ENCODE peak calls at places on chromosomes 16 and 17, in nine cellular contexts. One of them, this sample, is unnamed.

GRCh38 chr16:11534262-11534661 is 52.5 kb downstream of the LITAF start:
- DNase-seq in left cardiac atrium: no peak
- DNase-seq in heart left ventricle: no peak
- DNase-seq in retina: no peak
- DNase-seq in omental fat pad: no peak
- DNase-seq in left ventricle myocardium inferior: no peak
- DNase-seq in stimulated activated naive CD8-positive, alpha-beta T cell treated with anti-CD3 and anti-CD28 coated beads, Interleukin-15, Interleukin-2, amounts not matched to agents 100 U/mL and 50 U/mL, for 24 hours: no peak
- DNase-seq in GF-D8: no peak
- DNase-seq in C1 segment of cervical spinal cord: no peak
- DNase-seq in this sample: no peak

GRCh38 chr17:34312080-34312479 is 7.2 kb upstream of the CCL8 start:
- DNase-seq in left cardiac atrium: no peak
- DNase-seq in heart left ventricle: no peak
- DNase-seq in retina: no peak
- DNase-seq in omental fat pad: no peak
- DNase-seq in left ventricle myocardium inferior: no peak
- DNase-seq in stimulated activated naive CD8-positive, alpha-beta T cell treated with anti-CD3 and anti-CD28 coated beads, Interleukin-15, Interleukin-2, amounts not matched to agents 100 U/mL and 50 U/mL, for 24 hours: no peak
- DNase-seq in GF-D8: no peak
- DNase-seq in C1 segment of cervical spinal cord: no peak
- DNase-seq in this sample: no peak

GRCh38 chr17:27674335-27674734 is 43.3 kb downstream of the LGALS9 start:
- DNase-seq in left cardiac atrium: no peak
- DNase-seq in heart left ventricle: no peak
- DNase-seq in retina: no peak
- DNase-seq in omental fat pad: no peak
- DNase-seq in left ventricle myocardium inferior: no peak
- DNase-seq in stimulated activated naive CD8-positive, alpha-beta T cell treated with anti-CD3 and anti-CD28 coated beads, Interleukin-15, Interleukin-2, amounts not matched to agents 100 U/mL and 50 U/mL, for 24 hours: no peak
- DNase-seq in GF-D8: no peak
- DNase-seq in C1 segment of cervical spinal cord: no peak
- DNase-seq in this sample: no peak

GRCh38 chr16:89343501-89344291 is 126.2 kb downstream of the ZNF778 start:
- DNase-seq in left cardiac atrium: no peak
- DNase-seq in heart left ventricle: no peak
- DNase-seq in retina: peak; percentile 44
- DNase-seq in omental fat pad: no peak
- DNase-seq in left ventricle myocardium inferior: no peak
- DNase-seq in stimulated activated naive CD8-positive, alpha-beta T cell treated with anti-CD3 and anti-CD28 coated beads, Interleukin-15, Interleukin-2, amounts not matched to agents 100 U/mL and 50 U/mL, for 24 hours: no peak
- DNase-seq in GF-D8: no peak
- DNase-seq in C1 segment of cervical spinal cord: no peak
- DNase-seq in this sample: no peak

GRCh38 chr17:2410951-2411350 is 10.1 kb upstream of the MNT start:
- DNase-seq in left cardiac atrium: no peak
- DNase-seq in heart left ventricle: no peak
- DNase-seq in retina: no peak
- DNase-seq in omental fat pad: no peak
- DNase-seq in left ventricle myocardium inferior: no peak
- DNase-seq in stimulated activated naive CD8-positive, alpha-beta T cell treated with anti-CD3 and anti-CD28 coated beads, Interleukin-15, Interleukin-2, amounts not matched to agents 100 U/mL and 50 U/mL, for 24 hours: no peak
- DNase-seq in GF-D8: no peak
- DNase-seq in C1 segment of cervical spinal cord: no peak
- DNase-seq in this sample: no peak

GRCh38 chr16:4767872-4768548 is 1.0 kb upstream of the ZNF500 start:
- DNase-seq in left cardiac atrium: no peak
- DNase-seq in heart left ventricle: no peak
- DNase-seq in retina: peak; percentile 24
- DNase-seq in omental fat pad: no peak
- DNase-seq in left ventricle myocardium inferior: no peak
- DNase-seq in stimulated activated naive CD8-positive, alpha-beta T cell treated with anti-CD3 and anti-CD28 coated beads, Interleukin-15, Interleukin-2, amounts not matched to agents 100 U/mL and 50 U/mL, for 24 hours: peak; percentile 27
- DNase-seq in GF-D8: no peak
- DNase-seq in C1 segment of cervical spinal cord: no peak
- DNase-seq in this sample: no peak

GRCh38 chr17:22507823-22508222 is 815.5 kb downstream of the KCNJ18 start:
- DNase-seq in left cardiac atrium: no peak
- DNase-seq in heart left ventricle: no peak
- DNase-seq in retina: no peak
- DNase-seq in omental fat pad: no peak
- DNase-seq in left ventricle myocardium inferior: no peak
- DNase-seq in stimulated activated naive CD8-positive, alpha-beta T cell treated with anti-CD3 and anti-CD28 coated beads, Interleukin-15, Interleukin-2, amounts not matched to agents 100 U/mL and 50 U/mL, for 24 hours: no peak
- DNase-seq in GF-D8: no peak
- DNase-seq in C1 segment of cervical spinal cord: peak; percentile 3
- DNase-seq in this sample: no peak

GRCh38 chr16:14013571-14014283 is 57.4 kb upstream of the MRTFB start:
- DNase-seq in left cardiac atrium: no peak
- DNase-seq in heart left ventricle: peak; percentile 36
- DNase-seq in retina: no peak
- DNase-seq in omental fat pad: no peak
- DNase-seq in left ventricle myocardium inferior: no peak
- DNase-seq in stimulated activated naive CD8-positive, alpha-beta T cell treated with anti-CD3 and anti-CD28 coated beads, Interleukin-15, Interleukin-2, amounts not matched to agents 100 U/mL and 50 U/mL, for 24 hours: no peak
- DNase-seq in GF-D8: no peak
- DNase-seq in C1 segment of cervical spinal cord: no peak
- DNase-seq in this sample: no peak

GRCh38 chr16:68275611-68276191 is 11.4 kb downstream of the SLC7A6 start:
- DNase-seq in left cardiac atrium: no peak
- DNase-seq in heart left ventricle: no peak
- DNase-seq in retina: no peak
- DNase-seq in omental fat pad: no peak
- DNase-seq in left ventricle myocardium inferior: no peak
- DNase-seq in stimulated activated naive CD8-positive, alpha-beta T cell treated with anti-CD3 and anti-CD28 coated beads, Interleukin-15, Interleukin-2, amounts not matched to agents 100 U/mL and 50 U/mL, for 24 hours: no peak
- DNase-seq in GF-D8: peak; percentile 22
- DNase-seq in C1 segment of cervical spinal cord: no peak
- DNase-seq in this sample: no peak

GRCh38 chr16:29862383-29862883 is 593 bp downstream of the CDIPT start:
- DNase-seq in left cardiac atrium: peak; percentile 45
- DNase-seq in heart left ventricle: peak; percentile 31
- DNase-seq in retina: no peak
- DNase-seq in omental fat pad: no peak
- DNase-seq in left ventricle myocardium inferior: peak; percentile 24
- DNase-seq in stimulated activated naive CD8-positive, alpha-beta T cell treated with anti-CD3 and anti-CD28 coated beads, Interleukin-15, Interleukin-2, amounts not matched to agents 100 U/mL and 50 U/mL, for 24 hours: peak; percentile 20
- DNase-seq in GF-D8: no peak
- DNase-seq in C1 segment of cervical spinal cord: peak; percentile 60
- DNase-seq in this sample: peak; percentile 63

GRCh38 chr16:84397090-84397489 is 28.8 kb downstream of the ATP2C2 start:
- DNase-seq in left cardiac atrium: no peak
- DNase-seq in heart left ventricle: no peak
- DNase-seq in retina: no peak
- DNase-seq in omental fat pad: no peak
- DNase-seq in left ventricle myocardium inferior: no peak
- DNase-seq in stimulated activated naive CD8-positive, alpha-beta T cell treated with anti-CD3 and anti-CD28 coated beads, Interleukin-15, Interleukin-2, amounts not matched to agents 100 U/mL and 50 U/mL, for 24 hours: no peak
- DNase-seq in GF-D8: no peak
- DNase-seq in C1 segment of cervical spinal cord: no peak
- DNase-seq in this sample: no peak

GRCh38 chr16:74877706-74878105 is 103.1 kb upstream of the FA2H start:
- DNase-seq in left cardiac atrium: no peak
- DNase-seq in heart left ventricle: no peak
- DNase-seq in retina: no peak
- DNase-seq in omental fat pad: no peak
- DNase-seq in left ventricle myocardium inferior: no peak
- DNase-seq in stimulated activated naive CD8-positive, alpha-beta T cell treated with anti-CD3 and anti-CD28 coated beads, Interleukin-15, Interleukin-2, amounts not matched to agents 100 U/mL and 50 U/mL, for 24 hours: no peak
- DNase-seq in GF-D8: no peak
- DNase-seq in C1 segment of cervical spinal cord: no peak
- DNase-seq in this sample: no peak

GRCh38 chr16:870856-871561 is 70.5 kb upstream of the GNG13 start:
- DNase-seq in left cardiac atrium: peak; percentile 19
- DNase-seq in heart left ventricle: no peak
- DNase-seq in retina: no peak
- DNase-seq in omental fat pad: no peak
- DNase-seq in left ventricle myocardium inferior: peak; percentile 10
- DNase-seq in stimulated activated naive CD8-positive, alpha-beta T cell treated with anti-CD3 and anti-CD28 coated beads, Interleukin-15, Interleukin-2, amounts not matched to agents 100 U/mL and 50 U/mL, for 24 hours: no peak
- DNase-seq in GF-D8: no peak
- DNase-seq in C1 segment of cervical spinal cord: no peak
- DNase-seq in this sample: no peak

GRCh38 chr17:3596804-3597464 is 12.3 kb downstream of the TRPV1 start:
- DNase-seq in left cardiac atrium: peak; percentile 15
- DNase-seq in heart left ventricle: no peak
- DNase-seq in retina: peak; percentile 65
- DNase-seq in omental fat pad: no peak
- DNase-seq in left ventricle myocardium inferior: no peak
- DNase-seq in stimulated activated naive CD8-positive, alpha-beta T cell treated with anti-CD3 and anti-CD28 coated beads, Interleukin-15, Interleukin-2, amounts not matched to agents 100 U/mL and 50 U/mL, for 24 hours: no peak
- DNase-seq in GF-D8: no peak
- DNase-seq in C1 segment of cervical spinal cord: no peak
- DNase-seq in this sample: no peak

GRCh38 chr17:63434951-63435571 is 11.0 kb downstream of the CYB561 start:
- DNase-seq in left cardiac atrium: peak; percentile 80
- DNase-seq in heart left ventricle: peak; percentile 78
- DNase-seq in retina: no peak
- DNase-seq in omental fat pad: no peak
- DNase-seq in left ventricle myocardium inferior: peak; percentile 65
- DNase-seq in stimulated activated naive CD8-positive, alpha-beta T cell treated with anti-CD3 and anti-CD28 coated beads, Interleukin-15, Interleukin-2, amounts not matched to agents 100 U/mL and 50 U/mL, for 24 hours: peak; percentile 37
- DNase-seq in GF-D8: peak; percentile 69
- DNase-seq in C1 segment of cervical spinal cord: no peak
- DNase-seq in this sample: no peak

GRCh38 chr17:45332989-45333701 is 16.3 kb upstream of the MAP3K14 start:
- DNase-seq in left cardiac atrium: no peak
- DNase-seq in heart left ventricle: no peak
- DNase-seq in retina: no peak
- DNase-seq in omental fat pad: no peak
- DNase-seq in left ventricle myocardium inferior: no peak
- DNase-seq in stimulated activated naive CD8-positive, alpha-beta T cell treated with anti-CD3 and anti-CD28 coated beads, Interleukin-15, Interleukin-2, amounts not matched to agents 100 U/mL and 50 U/mL, for 24 hours: no peak
- DNase-seq in GF-D8: peak; percentile 86
- DNase-seq in C1 segment of cervical spinal cord: no peak
- DNase-seq in this sample: no peak

GRCh38 chr16:2664522-2665096 is 17.7 kb upstream of the KCTD5 start:
- DNase-seq in left cardiac atrium: no peak
- DNase-seq in heart left ventricle: no peak
- DNase-seq in retina: no peak
- DNase-seq in omental fat pad: no peak
- DNase-seq in left ventricle myocardium inferior: no peak
- DNase-seq in stimulated activated naive CD8-positive, alpha-beta T cell treated with anti-CD3 and anti-CD28 coated beads, Interleukin-15, Interleukin-2, amounts not matched to agents 100 U/mL and 50 U/mL, for 24 hours: no peak
- DNase-seq in GF-D8: no peak
- DNase-seq in C1 segment of cervical spinal cord: no peak
- DNase-seq in this sample: no peak

GRCh38 chr17:29615048-29615385 is 7.7 kb downstream of the CORO6 start:
- DNase-seq in left cardiac atrium: peak; percentile 49
- DNase-seq in heart left ventricle: no peak
- DNase-seq in retina: no peak
- DNase-seq in omental fat pad: no peak
- DNase-seq in left ventricle myocardium inferior: no peak
- DNase-seq in stimulated activated naive CD8-positive, alpha-beta T cell treated with anti-CD3 and anti-CD28 coated beads, Interleukin-15, Interleukin-2, amounts not matched to agents 100 U/mL and 50 U/mL, for 24 hours: peak; percentile 73
- DNase-seq in GF-D8: no peak
- DNase-seq in C1 segment of cervical spinal cord: no peak
- DNase-seq in this sample: peak; percentile 37

GRCh38 chr17:66842505-66842904 is 7.6 kb downstream of the CACNG5 start:
- DNase-seq in left cardiac atrium: no peak
- DNase-seq in heart left ventricle: no peak
- DNase-seq in retina: no peak
- DNase-seq in omental fat pad: no peak
- DNase-seq in left ventricle myocardium inferior: no peak
- DNase-seq in stimulated activated naive CD8-positive, alpha-beta T cell treated with anti-CD3 and anti-CD28 coated beads, Interleukin-15, Interleukin-2, amounts not matched to agents 100 U/mL and 50 U/mL, for 24 hours: no peak
- DNase-seq in GF-D8: no peak
- DNase-seq in C1 segment of cervical spinal cord: no peak
- DNase-seq in this sample: no peak

GRCh38 chr16:57535680-57536305 is 578 bp downstream of the CCDC102A start:
- DNase-seq in left cardiac atrium: peak; percentile 96
- DNase-seq in heart left ventricle: peak; percentile 97
- DNase-seq in retina: peak; percentile 79
- DNase-seq in omental fat pad: peak; percentile 81
- DNase-seq in left ventricle myocardium inferior: peak; percentile 96
- DNase-seq in stimulated activated naive CD8-positive, alpha-beta T cell treated with anti-CD3 and anti-CD28 coated beads, Interleukin-15, Interleukin-2, amounts not matched to agents 100 U/mL and 50 U/mL, for 24 hours: peak; percentile 96
- DNase-seq in GF-D8: peak; percentile 65
- DNase-seq in C1 segment of cervical spinal cord: peak; percentile 57
- DNase-seq in this sample: peak; percentile 97

GRCh38 chr17:31321481-31321880 is at the start of gene EVI2A:
- DNase-seq in left cardiac atrium: no peak
- DNase-seq in heart left ventricle: peak; percentile 15
- DNase-seq in retina: no peak
- DNase-seq in omental fat pad: no peak
- DNase-seq in left ventricle myocardium inferior: no peak
- DNase-seq in stimulated activated naive CD8-positive, alpha-beta T cell treated with anti-CD3 and anti-CD28 coated beads, Interleukin-15, Interleukin-2, amounts not matched to agents 100 U/mL and 50 U/mL, for 24 hours: peak; percentile 70
- DNase-seq in GF-D8: peak; percentile 78
- DNase-seq in C1 segment of cervical spinal cord: no peak
- DNase-seq in this sample: peak; percentile 3

GRCh38 chr16:5296163-5296562 is 198.6 kb upstream of the EEF2KMT start:
- DNase-seq in left cardiac atrium: no peak
- DNase-seq in heart left ventricle: no peak
- DNase-seq in retina: no peak
- DNase-seq in omental fat pad: no peak
- DNase-seq in left ventricle myocardium inferior: no peak
- DNase-seq in stimulated activated naive CD8-positive, alpha-beta T cell treated with anti-CD3 and anti-CD28 coated beads, Interleukin-15, Interleukin-2, amounts not matched to agents 100 U/mL and 50 U/mL, for 24 hours: no peak
- DNase-seq in GF-D8: no peak
- DNase-seq in C1 segment of cervical spinal cord: no peak
- DNase-seq in this sample: no peak

GRCh38 chr17:45070001-45070400 is 8.9 kb downstream of the NMT1 start:
- DNase-seq in left cardiac atrium: no peak
- DNase-seq in heart left ventricle: no peak
- DNase-seq in retina: no peak
- DNase-seq in omental fat pad: no peak
- DNase-seq in left ventricle myocardium inferior: no peak
- DNase-seq in stimulated activated naive CD8-positive, alpha-beta T cell treated with anti-CD3 and anti-CD28 coated beads, Interleukin-15, Interleukin-2, amounts not matched to agents 100 U/mL and 50 U/mL, for 24 hours: no peak
- DNase-seq in GF-D8: no peak
- DNase-seq in C1 segment of cervical spinal cord: no peak
- DNase-seq in this sample: no peak